ENCODE peak calls at places on chromosomes 16 and 17, in seven cellular contexts. One of them, this sample, is unnamed.

GRCh38 chr16:67673712-67674580 is 7.3 kb downstream of the C16orf86 start:
- DNase-seq in K562: no peak
- DNase-seq in SK-N-SH: peak; percentile 66
- DNase-seq in HCT116: no peak
- DNase-seq in GM12878: no peak
- DNase-seq in HepG2: no peak
- DNase-seq in H1: no peak
- DNase-seq in this sample: peak; percentile 59

GRCh38 chr16:48393843-48394703 is 8.9 kb upstream of the SIAH1 start:
- DNase-seq in SK-N-SH: peak; percentile 67
- DNase-seq in H1: no peak
- DNase-seq in HCT116: no peak
- DNase-seq in HepG2: no peak
- DNase-seq in K562: no peak
- DNase-seq in GM12878: no peak
- DNase-seq in this sample: no peak

GRCh38 chr16:67457611-67458010 is 23.3 kb downstream of the ATP6V0D1 start:
- DNase-seq in K562: no peak
- DNase-seq in SK-N-SH: no peak
- DNase-seq in HepG2: no peak
- DNase-seq in H1: no peak
- DNase-seq in GM12878: no peak
- DNase-seq in HCT116: no peak
- DNase-seq in this sample: no peak

GRCh38 chr16:71499775-71500364 is 10.7 kb upstream of the ZNF19 start:
- DNase-seq in HepG2: peak; percentile 68
- DNase-seq in H1: peak; percentile 60
- DNase-seq in GM12878: peak; percentile 28
- DNase-seq in K562: peak; percentile 51
- DNase-seq in HCT116: peak; percentile 57
- DNase-seq in SK-N-SH: peak; percentile 66
- DNase-seq in this sample: peak; percentile 62

GRCh38 chr17:46053911-46054534 is 55.0 kb downstream of the STH start:
- DNase-seq in GM12878: no peak
- DNase-seq in H1: no peak
- DNase-seq in HepG2: no peak
- DNase-seq in HCT116: no peak
- DNase-seq in SK-N-SH: no peak
- DNase-seq in K562: no peak
- DNase-seq in this sample: no peak

GRCh38 chr16:64626771-64627170 is 495.1 kb downstream of the CDH11 start:
- DNase-seq in H1: no peak
- DNase-seq in K562: no peak
- DNase-seq in HepG2: no peak
- DNase-seq in HCT116: no peak
- DNase-seq in GM12878: no peak
- DNase-seq in SK-N-SH: no peak
- DNase-seq in this sample: no peak

GRCh38 chr16:19559242-19559910 is 3.9 kb downstream of the VPS35L start:
- DNase-seq in HepG2: peak; percentile 58
- DNase-seq in HCT116: peak; percentile 51
- DNase-seq in GM12878: no peak
- DNase-seq in K562: peak; percentile 35
- DNase-seq in H1: peak; percentile 46
- DNase-seq in SK-N-SH: peak; percentile 40
- DNase-seq in this sample: peak; percentile 61

GRCh38 chr17:30148376-30148775 is 31.8 kb downstream of the NSRP1 start:
- DNase-seq in HCT116: no peak
- DNase-seq in SK-N-SH: no peak
- DNase-seq in H1: no peak
- DNase-seq in GM12878: no peak
- DNase-seq in HepG2: no peak
- DNase-seq in K562: no peak
- DNase-seq in this sample: no peak

GRCh38 chr16:55497558-55497957 is 11.3 kb upstream of the LPCAT2 start:
- DNase-seq in HepG2: no peak
- DNase-seq in K562: peak; percentile 3
- DNase-seq in HCT116: no peak
- DNase-seq in GM12878: no peak
- DNase-seq in H1: no peak
- DNase-seq in SK-N-SH: no peak
- DNase-seq in this sample: no peak

GRCh38 chr17:7557825-7558543 is 566 bp upstream of the TNFSF13 start:
- DNase-seq in K562: no peak
- DNase-seq in HepG2: peak; percentile 52
- DNase-seq in SK-N-SH: peak; percentile 82
- DNase-seq in GM12878: no peak
- DNase-seq in HCT116: no peak
- DNase-seq in H1: peak; percentile 81
- DNase-seq in this sample: peak; percentile 92

GRCh38 chr17:6643460-6644125 is 2.7 kb downstream of the TXNDC17 start:
- DNase-seq in HCT116: no peak
- DNase-seq in HepG2: no peak
- DNase-seq in GM12878: no peak
- DNase-seq in K562: no peak
- DNase-seq in SK-N-SH: no peak
- DNase-seq in H1: no peak
- DNase-seq in this sample: no peak

GRCh38 chr16:4371481-4372314 is at the start of gene VASN:
- DNase-seq in H1: peak; percentile 93
- DNase-seq in SK-N-SH: peak; percentile 98
- DNase-seq in K562: peak; percentile 96
- DNase-seq in HepG2: peak; percentile 59
- DNase-seq in GM12878: no peak
- DNase-seq in HCT116: peak; percentile 40
- DNase-seq in this sample: peak; percentile 91

GRCh38 chr16:84619103-84619460 is 1.2 kb upstream of the COTL1 start:
- DNase-seq in SK-N-SH: no peak
- DNase-seq in HepG2: no peak
- DNase-seq in HCT116: no peak
- DNase-seq in K562: no peak
- DNase-seq in GM12878: no peak
- DNase-seq in H1: no peak
- DNase-seq in this sample: no peak

GRCh38 chr17:64020068-64020766 is at the start of gene ICAM2:
- DNase-seq in HepG2: no peak
- DNase-seq in H1: no peak
- DNase-seq in SK-N-SH: no peak
- DNase-seq in HCT116: no peak
- DNase-seq in GM12878: peak; percentile 90
- DNase-seq in K562: no peak
- DNase-seq in this sample: no peak

GRCh38 chr16:72879846-72880245 is 168.1 kb downstream of the ZFHX3 start:
- DNase-seq in K562: no peak
- DNase-seq in GM12878: no peak
- DNase-seq in HepG2: no peak
- DNase-seq in SK-N-SH: no peak
- DNase-seq in H1: no peak
- DNase-seq in HCT116: no peak
- DNase-seq in this sample: no peak

GRCh38 chr17:64765191-64765889 is 103.2 kb upstream of the SMURF2 start:
- DNase-seq in HCT116: no peak
- DNase-seq in H1: no peak
- DNase-seq in HepG2: no peak
- DNase-seq in GM12878: no peak
- DNase-seq in K562: no peak
- DNase-seq in SK-N-SH: no peak
- DNase-seq in this sample: no peak

GRCh38 chr16:68279726-68280125 is 15.4 kb downstream of the SLC7A6 start:
- DNase-seq in K562: no peak
- DNase-seq in SK-N-SH: no peak
- DNase-seq in GM12878: no peak
- DNase-seq in HepG2: no peak
- DNase-seq in H1: no peak
- DNase-seq in HCT116: no peak
- DNase-seq in this sample: no peak

GRCh38 chr17:55742272-55743102 is 8.4 kb upstream of the PCTP start:
- DNase-seq in HepG2: peak; percentile 28
- DNase-seq in K562: no peak
- DNase-seq in H1: no peak
- DNase-seq in HCT116: no peak
- DNase-seq in SK-N-SH: no peak
- DNase-seq in GM12878: no peak
- DNase-seq in this sample: no peak

DNA sequence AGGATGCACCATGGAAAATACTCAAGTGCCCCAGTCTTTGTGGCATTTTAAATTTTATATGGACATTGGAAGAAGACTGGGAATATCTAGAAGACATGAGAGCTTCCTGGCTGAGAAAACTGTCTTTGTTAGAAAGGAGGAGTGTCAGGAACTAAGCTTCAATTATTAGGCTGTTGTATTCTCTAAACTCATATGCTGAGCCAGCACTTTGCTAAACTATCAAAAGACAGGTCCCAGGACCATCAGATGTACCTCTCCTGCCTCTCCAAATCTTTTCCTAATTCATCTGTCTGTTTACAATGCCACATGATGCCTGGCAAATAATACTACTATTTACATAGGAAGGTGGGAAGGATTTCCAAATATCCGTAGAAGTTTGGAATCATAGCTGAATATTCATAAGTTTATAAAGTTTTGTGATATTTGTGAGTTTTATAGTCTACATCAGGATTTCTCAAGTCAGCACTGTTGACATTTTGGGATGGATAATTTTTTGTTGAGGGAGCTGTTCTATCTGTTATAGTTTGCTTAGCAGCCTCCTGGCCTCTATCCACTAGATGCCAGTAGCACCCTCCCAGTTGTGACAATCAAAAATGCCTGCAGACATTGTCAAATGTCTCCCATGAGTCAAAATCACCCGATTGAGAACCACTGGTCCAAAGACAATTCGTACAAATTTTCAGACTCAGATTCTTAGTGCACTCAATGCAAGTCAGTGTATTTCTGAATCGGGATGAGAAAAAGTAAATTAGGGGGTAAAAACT is 61.2 kb upstream of the NETO2 start:
- DNase-seq in SK-N-SH: no peak
- DNase-seq in HepG2: no peak
- DNase-seq in K562: no peak
- DNase-seq in GM12878: no peak
- DNase-seq in HCT116: no peak
- DNase-seq in H1: no peak
- DNase-seq in this sample: peak; percentile 3
- TF ChIP-seq JUND in SK-N-SH: no peak
- TF ChIP-seq JUND in HepG2: no peak
- TF ChIP-seq JUND in K562: no peak
- TF ChIP-seq JUND in GM12878: no peak
- TF ChIP-seq JUND in HCT116: no peak
- TF ChIP-seq JUND in H1: no peak
- TF ChIP-seq JUND in this sample: no peak

GRCh38 chr17:73072254-73072962 is 20.1 kb downstream of the SLC39A11 start:
- DNase-seq in K562: no peak
- DNase-seq in HepG2: no peak
- DNase-seq in GM12878: no peak
- DNase-seq in SK-N-SH: no peak
- DNase-seq in H1: no peak
- DNase-seq in HCT116: no peak
- DNase-seq in this sample: no peak

GRCh38 chr17:73069846-73070245 is 22.6 kb downstream of the SLC39A11 start:
- DNase-seq in HCT116: no peak
- DNase-seq in K562: no peak
- DNase-seq in GM12878: no peak
- DNase-seq in HepG2: no peak
- DNase-seq in H1: no peak
- DNase-seq in SK-N-SH: no peak
- DNase-seq in this sample: no peak

GRCh38 chr17:73069164-73069774 is 23.2 kb downstream of the SLC39A11 start:
- DNase-seq in H1: no peak
- DNase-seq in HepG2: peak; percentile 49
- DNase-seq in GM12878: no peak
- DNase-seq in HCT116: no peak
- DNase-seq in SK-N-SH: no peak
- DNase-seq in K562: no peak
- DNase-seq in this sample: no peak

GRCh38 chr17:73068322-73069153 is 23.9 kb downstream of the SLC39A11 start:
- DNase-seq in HCT116: no peak
- DNase-seq in HepG2: peak; percentile 99
- DNase-seq in GM12878: no peak
- DNase-seq in H1: no peak
- DNase-seq in K562: no peak
- DNase-seq in SK-N-SH: peak; percentile 59
- DNase-seq in this sample: no peak

GRCh38 chr17:73071387-73071999 is 21.0 kb downstream of the SLC39A11 start:
- DNase-seq in HCT116: no peak
- DNase-seq in SK-N-SH: no peak
- DNase-seq in H1: no peak
- DNase-seq in K562: no peak
- DNase-seq in HepG2: peak; percentile 80
- DNase-seq in GM12878: no peak
- DNase-seq in this sample: no peak
- TF ChIP-seq JUND in HCT116: no peak
- TF ChIP-seq JUND in SK-N-SH: no peak
- TF ChIP-seq JUND in H1: no peak
- TF ChIP-seq JUND in K562: no peak
- TF ChIP-seq JUND in HepG2: no peak
- TF ChIP-seq JUND in GM12878: no peak
- TF ChIP-seq JUND in this sample: no peak

DNA sequence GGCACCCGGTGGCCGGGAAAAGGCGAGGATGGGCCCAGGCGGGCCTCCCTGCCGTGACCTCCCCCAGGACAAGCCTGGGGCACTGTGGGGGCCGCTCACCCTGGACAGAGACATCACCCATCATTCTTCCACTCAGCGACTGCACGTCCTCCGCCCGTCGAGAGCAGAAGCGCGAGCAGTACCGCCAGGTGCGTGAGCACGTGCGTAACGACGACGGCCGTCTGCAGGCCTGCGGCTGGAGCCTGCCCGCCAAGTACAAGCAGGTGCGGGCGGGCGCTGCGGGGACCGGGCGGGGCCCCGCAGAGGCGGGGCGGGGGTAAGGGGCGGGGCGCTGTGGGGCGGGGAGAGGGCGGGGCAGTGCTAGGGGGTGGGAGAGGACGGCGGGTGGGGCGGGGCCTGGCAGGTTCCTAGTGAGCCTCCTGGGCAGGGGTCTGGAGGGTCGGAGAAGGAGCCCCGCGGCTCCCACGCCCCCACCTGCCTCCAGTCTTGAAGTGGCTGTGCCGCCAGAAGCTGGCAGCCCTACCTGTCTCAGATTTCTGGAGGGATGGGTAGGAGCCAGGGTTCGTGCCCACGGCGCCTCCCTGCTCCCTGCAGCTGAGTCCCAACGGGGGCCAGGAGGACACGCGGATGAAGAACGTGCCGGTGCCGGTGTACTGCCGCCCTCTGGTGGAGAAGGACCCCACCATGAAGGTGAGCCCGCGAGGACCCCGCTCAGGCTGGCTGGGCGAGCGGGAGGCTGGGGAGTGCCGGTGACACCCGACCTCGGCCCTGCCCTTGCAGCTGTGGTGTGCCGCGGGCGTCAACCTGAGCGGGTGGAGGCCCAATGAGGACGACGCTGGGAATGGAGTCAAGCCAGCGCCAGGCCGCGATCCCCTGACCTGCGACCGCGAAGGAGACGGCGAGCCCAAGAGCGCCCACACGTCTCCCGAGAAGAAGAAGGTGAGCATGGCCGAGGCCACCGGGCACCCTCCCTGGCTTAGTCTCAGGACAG is 7.5 kb downstream of the NME3 start:
- DNase-seq in GM12878: no peak
- DNase-seq in K562: peak; percentile 97
- DNase-seq in H1: peak; percentile 92
- DNase-seq in SK-N-SH: peak; percentile 75
- DNase-seq in HepG2: no peak
- DNase-seq in HCT116: no peak
- DNase-seq in this sample: no peak
- TF ChIP-seq JUND in GM12878: no peak
- TF ChIP-seq JUND in K562: no peak
- TF ChIP-seq JUND in H1: no peak
- TF ChIP-seq JUND in SK-N-SH: no peak
- TF ChIP-seq JUND in HepG2: no peak
- TF ChIP-seq JUND in HCT116: no peak
- TF ChIP-seq JUND in this sample: no peak

GRCh38 chr17:50781167-50781566 is 13.8 kb upstream of the ANKRD40CL start:
- DNase-seq in HCT116: no peak
- DNase-seq in SK-N-SH: no peak
- DNase-seq in K562: no peak
- DNase-seq in HepG2: no peak
- DNase-seq in GM12878: no peak
- DNase-seq in H1: no peak
- DNase-seq in this sample: no peak
- TF ChIP-seq JUND in HCT116: no peak
- TF ChIP-seq JUND in SK-N-SH: no peak
- TF ChIP-seq JUND in K562: no peak
- TF ChIP-seq JUND in HepG2: no peak
- TF ChIP-seq JUND in GM12878: no peak
- TF ChIP-seq JUND in H1: no peak
- TF ChIP-seq JUND in this sample: no peak